ENCODE peak calls at places on chromosomes 12 and 14, in six cellular contexts. S is HFF-Myc, N is prostate gland, P is BJ, M is choroid plexus epithelial cell, G is ovary. Q is an unnamed sample.

GRCh38 chr12:26156201-26156871 is 31.5 kb upstream of the BHLHE41 start:
- DNase-seq in G (no peak), P (no peak), S (no peak), N (no peak), M (no peak), Q (no peak)

GRCh38 chr12:2299207-2299606 is 246.4 kb downstream of the CACNA1C start:
- DNase-seq in G (no peak), N (no peak), S (no peak), M (no peak), P (no peak), Q (no peak)

GRCh38 chr12:19674437-19674836 is 235.1 kb downstream of the AEBP2 start:
- DNase-seq in S (no peak), N (no peak), P (no peak), M (no peak), G (no peak), Q (no peak)

GRCh38 chr12:24378548-24379011 is 429.1 kb upstream of the SOX5 start:
- DNase-seq in M (peak; percentile 89), N (no peak), S (peak; percentile 35), P (peak; percentile 44), G (no peak), Q (no peak)

GRCh38 chr14:33414041-33414440 is 475.4 kb downstream of the NPAS3 start:
- DNase-seq in G (no peak), N (no peak), M (peak; percentile 16), P (no peak), S (no peak), Q (no peak)

GRCh38 chr12:89309815-89310214 is 42.5 kb downstream of the DUSP6 start:
- DNase-seq in P (no peak), M (no peak), G (no peak), S (no peak), N (no peak), Q (no peak)

GRCh38 chr14:33705521-33705920 is 245.4 kb downstream of the EGLN3 start:
- DNase-seq in P (no peak), M (no peak), G (no peak), S (no peak), N (peak; percentile 10), Q (no peak)

GRCh38 chr12:116894913-116895312 is 13.7 kb upstream of the HRK start:
- DNase-seq in S (no peak), N (no peak), P (no peak), G (no peak), M (no peak), Q (no peak)

GRCh38 chr12:88388566-88389269 is 191.6 kb downstream of the KITLG start:
- DNase-seq in S (no peak), M (peak; percentile 46), N (no peak), G (no peak), P (no peak), Q (no peak)

GRCh38 chr12:3583656-3584334 is 92.8 kb downstream of the PRMT8 start:
- DNase-seq in P (no peak), N (no peak), M (no peak), G (no peak), S (no peak), Q (no peak)

GRCh38 chr12:79547735-79548347 is 142.9 kb downstream of the PAWR start:
- DNase-seq in G (peak; percentile 53), N (peak; percentile 47), M (peak; percentile 89), S (peak; percentile 79), P (peak; percentile 37), Q (peak; percentile 56)

GRCh38 chr12:109246221-109246620 is 62.9 kb downstream of the FOXN4 start:
- DNase-seq in S (no peak), M (no peak), P (no peak), N (no peak), G (no peak), Q (no peak)

GRCh38 chr12:52358575-52359350 is 8.5 kb downstream of the KRT85 start:
- DNase-seq in M (no peak), G (no peak), N (no peak), S (no peak), P (no peak), Q (no peak)

GRCh38 chr12:121092034-121092433 is 40.6 kb upstream of the P2RX7 start:
- DNase-seq in S (no peak), G (no peak), P (no peak), M (no peak), N (no peak), Q (no peak)

GRCh38 chr12:111320233-111321050 is 48.5 kb downstream of the PHETA1 start:
- DNase-seq in N (no peak), P (no peak), M (no peak), G (no peak), S (no peak), Q (no peak)

GRCh38 chr14:73262427-73263183 is 25.3 kb downstream of the PAPLN start:
- DNase-seq in P (no peak), N (no peak), M (no peak), S (no peak), G (no peak), Q (no peak)

GRCh38 chr12:2083561-2083960 is 30.8 kb downstream of the CACNA1C start:
- DNase-seq in P (no peak), S (no peak), N (peak; percentile 22), G (no peak), M (no peak), Q (no peak)

GRCh38 chr14:70023871-70024270 is 144.7 kb downstream of the SMOC1 start:
- DNase-seq in P (no peak), G (no peak), M (no peak), S (no peak), N (no peak), Q (no peak)

GRCh38 chr14:20606190-20606901 is 15.2 kb upstream of the RNASE12 start:
- DNase-seq in G (no peak), S (no peak), N (peak; percentile 26), P (no peak), M (peak; percentile 62), Q (no peak)

GRCh38 chr12:11885261-11886038 is 185.3 kb upstream of the BCL2L14 start:
- DNase-seq in M (peak; percentile 68), S (no peak), N (peak; percentile 76), G (no peak), P (peak; percentile 23), Q (no peak)

GRCh38 chr12:45130881-45131281 is 80.0 kb upstream of the DBX2 start:
- DNase-seq in S (peak; percentile 56), P (peak; percentile 8), N (peak; percentile 30), G (peak; percentile 45), M (peak; percentile 73), Q (peak; percentile 27)

GRCh38 chr12:89781161-89781560 is 72.5 kb upstream of the ATP2B1 start:
- DNase-seq in M (no peak), G (no peak), S (no peak), N (no peak), P (no peak), Q (no peak)

GRCh38 chr14:70789361-70789760 is 20.0 kb downstream of the MAP3K9 start:
- DNase-seq in S (no peak), P (peak; percentile 9), N (no peak), G (peak; percentile 63), M (peak; percentile 80), Q (no peak)

GRCh38 chr14:101135796-101136742 is 232.5 kb upstream of the RTL1 start:
- DNase-seq in P (no peak), G (no peak), S (no peak), M (no peak), N (no peak), Q (no peak)

GRCh38 chr12:85588221-85588620 is 248.0 kb downstream of the RASSF9 start:
- DNase-seq in M (no peak), P (no peak), G (no peak), N (no peak), S (no peak), Q (no peak)

GRCh38 chr14:66624319-66624937 is 116.5 kb downstream of the GPHN start:
- DNase-seq in M (peak; percentile 85), S (peak; percentile 44), N (peak; percentile 15), P (no peak), G (peak; percentile 35), Q (peak; percentile 36)

GRCh38 chr14:50342211-50343080 is 30.3 kb downstream of the DMAC2L start:
- DNase-seq in P (peak; percentile 58), N (peak; percentile 80), S (no peak), G (peak; percentile 68), M (peak; percentile 88), Q (no peak)
- TF ChIP-seq CTCF in P (peak; percentile 40), N (peak; percentile 46), S (peak; percentile 59), G (no peak), M (peak; percentile 48), Q (peak; percentile 22)

GRCh38 chr12:15782667-15783066 is 6.5 kb downstream of the EPS8 start:
- DNase-seq in N (no peak), P (no peak), M (peak; percentile 80), G (no peak), S (no peak), Q (no peak)

GRCh38 chr12:15783288-15783687 is 5.9 kb downstream of the EPS8 start:
- DNase-seq in G (no peak), P (no peak), S (no peak), N (no peak), M (peak; percentile 67), Q (no peak)

GRCh38 chr12:15789215-15790171 is at the start of gene EPS8:
- DNase-seq in P (no peak), S (peak; percentile 59), N (peak; percentile 86), G (peak; percentile 91), M (peak; percentile 93), Q (peak; percentile 68)

GRCh38 chr12:15788266-15789214 is 648 bp downstream of the EPS8 start:
- DNase-seq in G (peak; percentile 66), P (no peak), S (no peak), N (peak; percentile 42), M (peak; percentile 78), Q (no peak)

GRCh38 chr12:15787801-15788200 is 1.4 kb downstream of the EPS8 start:
- DNase-seq in G (no peak), S (no peak), N (no peak), P (no peak), M (peak; percentile 49), Q (no peak)
- H3K4me3 ChIP-seq in G (peak overlapping the region; percentile 93), S (peak overlapping the region; percentile 71), N (peak overlapping the region; percentile 64), P (peak overlapping the region; percentile 96), M (peak overlapping the region; percentile 83), Q (peak overlapping the region; percentile 94)

GRCh38 chr12:42255221-42255874 is 17.3 kb upstream of the YAF2 start:
- DNase-seq in P (no peak), G (no peak), N (no peak), S (no peak), M (no peak), Q (no peak)
- TF ChIP-seq CTCF in P (no peak), G (no peak), N (no peak), S (peak; percentile 4), M (peak; percentile 24), Q (peak; percentile 2)

DNA sequence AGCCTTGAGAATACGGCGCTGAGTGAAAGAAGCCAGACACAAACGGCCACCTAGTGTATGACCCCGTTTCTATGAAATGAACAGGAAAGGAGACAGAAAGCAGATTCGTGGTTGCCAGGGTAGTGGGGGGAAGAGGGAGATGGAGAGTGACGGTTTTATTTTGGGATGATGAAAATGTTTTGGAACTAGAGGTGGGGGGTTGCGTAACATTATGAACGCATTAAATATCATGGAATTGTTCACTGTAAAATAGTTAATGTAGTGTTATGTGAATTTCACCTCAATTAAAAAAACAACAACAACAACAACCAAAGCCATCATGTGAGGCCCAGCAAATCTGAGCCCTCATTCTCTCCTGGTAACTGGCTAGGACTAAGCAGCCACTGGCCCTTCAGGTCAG is 3.3 kb upstream of the PIWIL1 start:
- DNase-seq in P (no peak), M (no peak), N (no peak), S (no peak), G (no peak), Q (no peak)
- H3K4me3 ChIP-seq in P (no peak overlapping the region), M (no peak overlapping the region), N (no peak overlapping the region), S (no peak overlapping the region), G (no peak overlapping the region), Q (no peak overlapping the region)

GRCh38 chr14:64937821-64938193 is 4.7 kb downstream of the GPX2 start:
- DNase-seq in M (peak; percentile 32), N (no peak), P (no peak), G (no peak), S (no peak), Q (no peak)
- TF ChIP-seq CTCF in M (peak; percentile 43), N (no peak), P (peak; percentile 41), G (no peak), S (peak; percentile 17), Q (peak; percentile 43)

Q was measured in retinal pigment epithelial cell.